ENCODE peak calls at places on chromosomes 6 and 20, in six cellular contexts. V, M, X, D, Q and U are unnamed samples. For H3K9me3, the result is how much of the 10 kb centered on the place peaks cover.

GRCh38 chr6:1535295-1535694 is 74.4 kb upstream of the FOXC1 start:
- DNase-seq in D (no peak), M (no peak), X (no peak), Q (no peak), V (no peak), U (no peak)

GRCh38 chr6:121856296-121856695 is 420.9 kb downstream of the GJA1 start:
- DNase-seq in X (no peak), Q (no peak), D (no peak), V (no peak), M (no peak), U (no peak)

GRCh38 chr6:100353276-100354015 is 111.3 kb downstream of the SIM1 start:
- DNase-seq in V (no peak), D (no peak), M (no peak), X (no peak), Q (no peak), U (no peak)

GRCh38 chr6:37675606-37676005 is 22.1 kb downstream of the MDGA1 start:
- DNase-seq in D (no peak), V (no peak), X (no peak), Q (no peak), M (no peak), U (no peak)

GRCh38 chr20:53738945-53739798 is 145.5 kb upstream of the ZNF217 start:
- DNase-seq in V (no peak), X (no peak), D (no peak), M (no peak), Q (no peak), U (no peak)

GRCh38 chr6:77415706-77416105 is 47.6 kb downstream of the HTR1B start:
- DNase-seq in M (no peak), Q (no peak), X (no peak), D (no peak), V (no peak), U (no peak)

GRCh38 chr6:109626311-109626710 is 64.7 kb downstream of the AK9 start:
- DNase-seq in Q (no peak), X (no peak), V (no peak), M (no peak), D (no peak), U (no peak)

GRCh38 chr20:58938541-58938940 is 42.5 kb upstream of the NELFCD start:
- DNase-seq in D (no peak), X (no peak), Q (no peak), M (no peak), V (no peak), U (no peak)

GRCh38 chr20:50380697-50381040 is 129.5 kb upstream of the PTPN1 start:
- DNase-seq in M (no peak), V (no peak), X (peak), Q (peak), D (peak), U (no peak)

GRCh38 chr6:315921-316752 is 23.9 kb downstream of the DUSP22 start:
- DNase-seq in D (no peak), M (no peak), V (no peak), X (no peak), Q (no peak), U (no peak)

GRCh38 chr6:28940294-28940858 is 16.6 kb upstream of the TRIM27 start:
- DNase-seq in Q (no peak), V (peak), D (peak), X (peak), M (peak), U (no peak)

GRCh38 chr6:46338098-46338497 is 153.2 kb downstream of the RCAN2 start:
- DNase-seq in M (no peak), D (no peak), V (no peak), Q (no peak), X (no peak), U (no peak)

GRCh38 chr6:68691120-68691519 is 56.0 kb downstream of the ADGRB3 start:
- DNase-seq in M (no peak), Q (no peak), X (no peak), D (no peak), V (no peak), U (no peak)

GRCh38 chr6:56223995-56224394 is 23.4 kb downstream of the COL21A1 start:
- DNase-seq in Q (peak), V (no peak), D (no peak), X (no peak), M (no peak), U (no peak)

GRCh38 chr6:116763871-116764270 is 1.6 kb downstream of the FAM162B start:
- DNase-seq in M (no peak), V (no peak), X (no peak), Q (no peak), D (no peak), U (no peak)

GRCh38 chr6:141265748-141266647 is 866.7 kb upstream of the GJE1 start:
- DNase-seq in Q (no peak), D (no peak), M (no peak), V (no peak), X (no peak), U (no peak)

GRCh38 chr6:77038801-77039200 is 424.5 kb downstream of the HTR1B start:
- DNase-seq in M (no peak), V (no peak), X (no peak), D (no peak), Q (no peak), U (no peak)

GRCh38 chr6:25359891-25360290 is 80.7 kb downstream of the CARMIL1 start:
- DNase-seq in Q (no peak), D (peak), X (no peak), V (no peak), M (no peak), U (no peak)

GRCh38 chr6:37242429-37243052 is 15.0 kb upstream of the TBC1D22B start:
- DNase-seq in X (peak), M (peak), D (peak), V (peak), Q (peak), U (no peak)

GRCh38 chr20:64083380-64084208 is 604 bp downstream of the LKAAEAR1 start:
- DNase-seq in M (peak), V (peak), D (peak), X (peak), Q (peak), U (no peak)

GRCh38 chr6:30511147-30511546 is 21.8 kb downstream of the HLA-E start:
- DNase-seq in D (peak), V (no peak), M (peak), Q (no peak), X (no peak), U (no peak)

GRCh38 chr6:30507849-30508843 is 18.8 kb downstream of the HLA-E start:
- DNase-seq in X (no peak), M (no peak), D (no peak), V (no peak), Q (no peak), U (no peak)

GRCh38 chr6:30513451-30513850 is 24.1 kb downstream of the HLA-E start:
- DNase-seq in V (no peak), M (no peak), X (no peak), Q (no peak), D (no peak), U (no peak)

GRCh38 chr6:30510419-30510818 is 21.1 kb downstream of the HLA-E start:
- DNase-seq in X (no peak), Q (no peak), D (peak), M (no peak), V (no peak), U (no peak)

DNA sequence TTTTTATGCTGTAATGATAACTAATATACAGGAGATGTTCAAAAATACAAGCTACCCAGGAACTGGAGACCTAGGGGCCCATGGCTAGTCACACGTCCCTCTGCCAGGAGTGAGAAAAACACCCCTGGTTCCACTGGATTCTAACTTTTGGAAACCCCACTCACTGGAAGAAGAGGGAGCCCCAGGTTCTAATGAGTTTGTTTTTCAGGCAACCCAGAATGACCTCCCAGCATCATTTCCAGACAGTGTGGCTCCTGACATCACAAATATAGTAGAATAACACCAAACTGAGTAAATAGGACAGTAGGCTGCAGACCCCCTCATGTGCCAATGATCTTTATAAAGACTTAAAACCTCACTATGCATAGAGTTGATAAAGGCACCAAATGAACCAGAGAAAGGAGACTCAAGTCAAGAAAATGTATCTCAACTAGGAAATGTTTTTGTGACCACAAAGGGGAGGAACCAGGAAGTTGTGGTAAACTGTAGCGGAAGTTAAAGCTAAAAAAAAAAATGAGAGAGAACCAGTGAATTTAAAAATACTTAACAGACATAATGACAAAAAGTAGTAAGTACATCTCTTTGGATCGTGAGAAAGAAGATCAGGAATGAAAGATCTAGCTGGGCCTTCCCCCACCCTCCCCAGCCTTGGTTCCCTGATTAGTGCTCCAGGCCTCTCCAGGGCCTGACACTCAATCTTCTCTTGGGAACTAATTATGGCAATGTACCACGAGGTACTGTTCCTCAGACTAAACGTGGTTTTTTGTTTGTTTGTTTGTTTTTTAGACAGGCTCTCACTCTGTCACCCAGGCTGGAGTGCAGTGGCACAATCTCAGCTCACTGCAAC is 19.8 kb downstream of the HLA-E start:
- DNase-seq in M (peak), Q (no peak), V (peak), D (no peak), X (no peak), U (no peak)
- H3K27ac ChIP-seq in M (no peak), Q (no peak), V (peak), D (peak), X (no peak), U (no peak)

GRCh38 chr6:105251689-105252088 is 71.9 kb upstream of the POPDC3 start:
- DNase-seq in D (no peak), V (no peak), M (no peak), Q (no peak), X (no peak), U (no peak)
- H3K4me3 ChIP-seq in D (no peak), V (no peak), M (no peak), Q (no peak), X (no peak), U (no peak)

DNA sequence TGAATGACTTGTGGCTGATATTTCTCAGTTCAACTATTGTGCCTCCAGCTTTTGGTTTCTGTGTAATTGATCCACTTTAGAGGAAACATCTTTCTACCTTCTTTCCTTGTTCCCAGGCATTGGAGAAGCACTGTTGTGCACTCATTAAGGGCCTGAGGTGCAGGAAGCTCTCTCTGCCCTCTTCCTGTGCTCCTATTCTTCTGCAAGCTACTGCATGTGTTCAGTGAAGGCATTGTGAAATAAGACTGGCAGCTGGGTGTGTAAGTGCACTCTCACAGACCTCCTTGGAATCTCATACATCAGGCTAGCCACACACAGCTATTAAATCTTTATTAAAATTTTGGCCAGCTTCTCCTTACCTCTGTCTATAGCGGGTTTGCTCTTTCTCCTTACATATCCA is 177.8 kb downstream of the OGFRL1 start:
- DNase-seq in M (no peak), Q (no peak), V (no peak), X (no peak), D (no peak), U (no peak)
- H3K9me3 ChIP-seq in M (under half), Q (under half), V (under half), X (under half), D (under half), U (under half)

DNA sequence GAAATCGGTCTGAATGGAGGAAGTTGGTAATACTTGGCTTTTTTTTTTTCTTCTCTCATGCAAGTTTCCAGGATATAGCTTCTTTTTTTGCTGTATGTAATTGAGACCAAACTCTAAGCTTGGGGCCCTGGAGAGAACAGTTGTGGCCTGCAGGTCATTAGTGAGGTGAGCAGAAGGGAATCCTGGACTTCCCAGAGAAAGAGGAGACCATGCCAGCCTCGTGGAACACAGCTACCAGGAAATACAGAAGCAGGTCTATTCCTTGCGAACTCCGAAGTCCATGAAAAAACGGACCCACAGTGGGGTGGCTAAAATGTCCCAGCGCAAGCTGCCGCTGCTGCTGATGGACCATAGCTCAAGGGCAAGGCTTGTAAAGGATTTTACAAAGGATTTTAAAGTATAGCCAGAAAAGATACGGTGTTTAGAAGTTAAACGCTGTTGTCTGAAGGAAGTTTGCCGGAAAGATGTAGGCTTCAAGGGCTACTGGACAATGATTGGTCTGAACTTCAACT is 374.7 kb downstream of the UTRN start:
- DNase-seq in M (no peak), X (no peak), D (peak), Q (no peak), V (no peak), U (no peak)
- H3K27ac ChIP-seq in M (no peak), X (no peak), D (peak), Q (peak), V (no peak), U (no peak)

DNA sequence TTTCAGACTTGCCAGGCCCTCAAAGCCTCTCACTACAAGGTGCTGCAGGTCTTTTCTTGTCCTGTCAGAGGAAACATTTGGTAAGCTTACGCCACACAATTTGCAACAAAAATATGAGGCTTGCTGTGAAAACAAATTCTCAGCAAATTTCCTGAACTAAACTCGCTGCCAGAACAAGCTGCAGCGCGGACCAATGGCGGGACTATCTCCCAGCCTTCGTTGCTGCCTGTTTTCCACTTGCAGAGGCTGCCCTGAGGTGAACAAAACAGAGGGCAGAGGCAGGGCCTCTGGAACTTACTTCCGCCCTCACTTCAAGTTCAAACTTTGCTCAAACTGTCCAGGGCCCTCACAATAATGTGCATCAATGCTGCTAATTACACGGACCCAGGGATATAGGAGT is 12.4 kb downstream of the UQCC2 start:
- DNase-seq in V (no peak), X (no peak), Q (no peak), D (no peak), M (no peak), U (no peak)
- H3K4me3 ChIP-seq in V (no peak), X (no peak), Q (no peak), D (no peak), M (no peak), U (no peak)

GRCh38 chr20:49279677-49280462 is 2.0 kb upstream of the ZNFX1 start:
- DNase-seq in V (no peak), Q (no peak), D (no peak), X (no peak), M (no peak), U (no peak)
- H3K9me3 ChIP-seq in V (under half), Q (under half), D (under half), X (under half), M (under half), U (under half)